ENCODE peak calls at places on chromosomes 2 and 18, in four cellular contexts. Q is A549, A is GM23248, F is stomach. M is an unnamed sample.

GRCh38 chr2:173204316-173204715 is 128.7 kb downstream of the MAP3K20 start:
- DNase-seq in A (no peak), Q (no peak), F (no peak), M (no peak)

GRCh38 chr18:46678785-46679404 is 21.9 kb upstream of the LOXHD1 start:
- DNase-seq in F (no peak), A (no peak), Q (no peak), M (no peak)

GRCh38 chr2:134120160-134120717 is 133.6 kb upstream of the MGAT5 start:
- DNase-seq in F (no peak), Q (no peak), A (no peak), M (peak; percentile 70)

GRCh38 chr18:2706903-2707302 is 51.4 kb downstream of the SMCHD1 start:
- DNase-seq in A (no peak), F (no peak), Q (no peak), M (no peak)

GRCh38 chr18:37409870-37410269 is 155.7 kb downstream of the CELF4 start:
- DNase-seq in Q (no peak), F (no peak), A (no peak), M (no peak)

GRCh38 chr18:6781846-6782245 is 52.3 kb downstream of the ARHGAP28 start:
- DNase-seq in A (peak; percentile 55), F (no peak), Q (no peak), M (no peak)

GRCh38 chr18:43367895-43368294 is 90.6 kb upstream of the SYT4 start:
- DNase-seq in F (no peak), Q (no peak), A (no peak), M (no peak)

GRCh38 chr2:12948963-12949353 is 232.2 kb downstream of the TRIB2 start:
- DNase-seq in F (no peak), A (no peak), Q (no peak), M (no peak)

GRCh38 chr2:136006658-136007057 is 21.2 kb upstream of the DARS1 start:
- DNase-seq in F (no peak), Q (no peak), A (peak; percentile 12), M (no peak)

GRCh38 chr18:25230658-25231326 is 121.2 kb downstream of the ZNF521 start:
- DNase-seq in Q (no peak), A (peak; percentile 95), F (peak; percentile 60), M (no peak)

GRCh38 chr2:100821913-100822260 is 1.9 kb downstream of the NPAS2 start:
- DNase-seq in F (no peak), Q (no peak), A (no peak), M (no peak)

GRCh38 chr2:96816127-96816835 is at the start of gene CNNM3:
- DNase-seq in A (peak; percentile 98), F (peak; percentile 98), Q (peak; percentile 96), M (peak; percentile 99)

GRCh38 chr2:34825671-34826070 is 1226.6 kb upstream of the FAM98A start:
- DNase-seq in A (no peak), F (no peak), Q (no peak), M (no peak)

GRCh38 chr18:61019902-61020301 is 313.3 kb upstream of the CDH20 start:
- DNase-seq in A (no peak), Q (no peak), F (no peak), M (no peak)

GRCh38 chr2:221767106-221767878 is 195.2 kb upstream of the EPHA4 start:
- DNase-seq in A (peak; percentile 43), F (no peak), Q (no peak), M (no peak)

GRCh38 chr2:205366336-205367060 is 315.8 kb upstream of the NRP2 start:
- DNase-seq in Q (no peak), A (no peak), F (no peak), M (no peak)

GRCh38 chr18:12053312-12053711 is 40.3 kb upstream of the ANKRD62 start:
- DNase-seq in F (no peak), Q (no peak), A (no peak), M (no peak)

GRCh38 chr2:134774074-134774742 is 55.4 kb upstream of the TMEM163 start:
- DNase-seq in A (no peak), F (peak; percentile 50), Q (no peak), M (no peak)

GRCh38 chr2:121080013-121080772 is 204.8 kb downstream of the TFCP2L1 start:
- DNase-seq in F (peak; percentile 69), A (peak; percentile 56), Q (peak; percentile 56), M (no peak)

GRCh38 chr2:120587997-120588336 is 147.7 kb upstream of the GLI2 start:
- DNase-seq in Q (no peak), F (no peak), A (no peak), M (no peak)

GRCh38 chr2:168678153-168678853 is 124.1 kb upstream of the NOSTRIN start:
- DNase-seq in F (no peak), Q (no peak), A (no peak), M (no peak)

GRCh38 chr18:79211844-79212243 is 142.7 kb downstream of the ATP9B start:
- DNase-seq in F (no peak), Q (no peak), A (peak; percentile 4), M (no peak)

GRCh38 chr18:40935423-40935822 is 1019.6 kb upstream of the PIK3C3 start:
- DNase-seq in F (no peak), A (peak; percentile 51), Q (no peak), M (no peak)

GRCh38 chr2:202339052-202339870 is 36.9 kb upstream of the BMPR2 start:
- DNase-seq in A (peak; percentile 57), F (no peak), Q (peak; percentile 5), M (no peak)

GRCh38 chr2:11738589-11739436 is 7.6 kb upstream of the LPIN1 start:
- DNase-seq in Q (peak; percentile 40), A (peak; percentile 91), F (peak; percentile 66), M (peak; percentile 83)

GRCh38 chr2:165428996-165429395 is 40.5 kb upstream of the CSRNP3 start:
- DNase-seq in Q (no peak), F (no peak), A (peak; percentile 70), M (no peak)
- H3K4me1 ChIP-seq in Q (no peaks in the 10 kb centered on the region), F (no peaks in the 10 kb centered on the region), A (peaks cover 7% of the 10 kb centered on the region), M (no peaks in the 10 kb centered on the region)

GRCh38 chr2:144430722-144431163 is 89.2 kb downstream of the ZEB2 start:
- DNase-seq in A (peak; percentile 61), Q (no peak), F (no peak), M (no peak)

GRCh38 chr2:144426981-144427479 is 92.9 kb downstream of the ZEB2 start:
- DNase-seq in A (peak; percentile 56), Q (no peak), F (no peak), M (no peak)

GRCh38 chr2:144424559-144425240 is 95.2 kb downstream of the ZEB2 start:
- DNase-seq in Q (no peak), F (no peak), A (no peak), M (no peak)

GRCh38 chr2:144429396-144430112 is 90.4 kb downstream of the ZEB2 start:
- DNase-seq in F (no peak), Q (no peak), A (no peak), M (no peak)

DNA sequence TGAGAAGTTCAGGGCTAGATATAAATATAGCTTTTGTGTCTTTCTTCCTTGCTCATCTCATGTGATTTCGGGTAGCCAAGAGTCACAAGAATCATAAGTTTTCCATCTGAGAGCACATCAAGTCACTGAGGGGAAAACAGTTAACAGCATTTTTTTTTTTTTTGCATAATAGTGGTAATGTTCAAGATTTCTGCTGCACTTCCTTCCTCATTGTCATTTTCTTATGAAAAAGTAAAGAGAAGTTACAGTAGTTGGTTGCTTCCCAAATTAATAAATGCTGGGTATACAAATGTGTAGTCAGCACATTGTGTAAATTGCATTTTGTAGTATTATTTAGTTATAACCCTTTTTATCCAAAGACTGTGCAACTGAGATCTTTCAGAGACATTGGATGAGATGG is 93.6 kb downstream of the ZEB2 start:
- DNase-seq in A (no peak), F (no peak), Q (no peak), M (no peak)
- H3K27ac ChIP-seq in A (peak overlapping the region; percentile 55), F (no peak overlapping the region), Q (no peak overlapping the region), M (peak overlapping the region; percentile 32)

DNA sequence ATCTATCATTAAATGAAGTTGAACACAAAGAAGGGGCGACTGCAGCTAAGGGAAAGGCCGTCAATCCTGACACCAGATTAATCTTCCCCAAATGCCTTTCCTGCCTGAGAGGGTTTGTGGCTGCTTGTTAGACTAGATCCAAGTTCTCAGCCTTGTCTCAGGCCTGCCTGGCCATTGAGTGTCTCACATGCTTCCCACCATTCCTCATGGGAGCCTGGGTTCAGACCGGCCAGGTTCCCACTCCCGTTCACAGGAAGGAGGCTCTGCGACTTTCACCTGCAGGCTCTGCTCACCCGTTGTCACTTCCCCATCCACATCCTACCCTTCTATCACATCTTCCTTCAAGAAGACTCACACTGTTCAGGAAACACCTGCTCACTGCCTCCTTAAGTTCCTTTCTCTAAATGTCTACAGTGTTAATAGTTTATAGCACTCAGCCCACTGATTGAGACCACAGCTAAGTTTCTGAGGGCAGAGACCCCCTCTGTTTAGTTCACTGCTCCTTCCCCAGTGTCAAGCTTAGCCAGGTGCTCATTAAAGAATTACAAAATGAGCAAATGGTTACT is 283.0 kb upstream of the REV1 start:
- DNase-seq in F (no peak), A (no peak), Q (no peak), M (no peak)
- H3K4me1 ChIP-seq in F (peaks cover 4% of the 10 kb centered on the region), A (no peaks in the 10 kb centered on the region), Q (no peaks in the 10 kb centered on the region), M (no peaks in the 10 kb centered on the region)

GRCh38 chr2:42171396-42171971 is 2.3 kb downstream of the EML4 start:
- DNase-seq in A (no peak), Q (no peak), F (no peak), M (no peak)
- H3K27ac ChIP-seq in A (no peak overlapping the region), Q (no peak overlapping the region), F (peak overlapping the region; percentile 94), M (peak overlapping the region; percentile 28)

DNA sequence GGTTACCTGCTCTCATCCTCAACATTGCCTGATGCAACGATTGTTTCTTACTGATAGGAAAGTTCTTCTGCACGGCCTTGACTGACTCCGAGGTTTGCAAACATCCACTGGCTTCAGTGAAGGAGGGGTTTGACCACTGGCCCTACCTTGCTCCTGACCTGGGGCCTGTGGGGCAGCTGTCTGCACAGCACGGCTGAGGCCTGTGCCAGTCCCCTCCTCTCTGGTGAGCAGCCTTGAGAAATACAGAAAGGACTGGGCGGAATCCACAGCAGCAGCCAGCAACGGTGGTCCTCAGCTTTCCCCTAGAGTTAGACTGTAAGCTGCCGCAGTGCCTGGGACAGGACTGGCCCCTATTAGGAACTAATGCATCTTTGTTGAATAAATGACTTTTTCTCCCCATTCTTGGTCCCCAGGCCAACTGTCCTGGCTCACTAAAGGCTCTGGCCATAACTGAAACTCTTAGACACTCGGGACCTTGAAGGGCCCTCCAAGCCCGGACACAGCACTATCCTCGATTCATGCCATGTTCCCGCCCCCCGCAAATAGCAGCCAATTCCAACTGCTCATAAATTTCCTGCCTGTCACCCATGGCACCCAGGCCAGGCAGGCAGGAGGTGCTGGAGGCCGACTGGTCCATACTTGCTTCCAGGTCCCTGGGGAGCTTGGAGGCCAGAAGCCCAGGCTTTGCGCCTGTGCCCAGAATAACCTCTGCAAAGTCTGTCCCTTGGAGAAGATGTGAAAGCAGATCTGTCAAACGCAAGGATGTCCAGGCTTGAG is 26.7 kb downstream of the ATOH8 start:
- DNase-seq in A (no peak), Q (no peak), F (no peak), M (peak; percentile 65)
- H3K4me1 ChIP-seq in A (peaks cover 12% of the 10 kb centered on the region), Q (no peaks in the 10 kb centered on the region), F (peaks cover 11% of the 10 kb centered on the region), M (peaks cover 64% of the 10 kb centered on the region)

DNA sequence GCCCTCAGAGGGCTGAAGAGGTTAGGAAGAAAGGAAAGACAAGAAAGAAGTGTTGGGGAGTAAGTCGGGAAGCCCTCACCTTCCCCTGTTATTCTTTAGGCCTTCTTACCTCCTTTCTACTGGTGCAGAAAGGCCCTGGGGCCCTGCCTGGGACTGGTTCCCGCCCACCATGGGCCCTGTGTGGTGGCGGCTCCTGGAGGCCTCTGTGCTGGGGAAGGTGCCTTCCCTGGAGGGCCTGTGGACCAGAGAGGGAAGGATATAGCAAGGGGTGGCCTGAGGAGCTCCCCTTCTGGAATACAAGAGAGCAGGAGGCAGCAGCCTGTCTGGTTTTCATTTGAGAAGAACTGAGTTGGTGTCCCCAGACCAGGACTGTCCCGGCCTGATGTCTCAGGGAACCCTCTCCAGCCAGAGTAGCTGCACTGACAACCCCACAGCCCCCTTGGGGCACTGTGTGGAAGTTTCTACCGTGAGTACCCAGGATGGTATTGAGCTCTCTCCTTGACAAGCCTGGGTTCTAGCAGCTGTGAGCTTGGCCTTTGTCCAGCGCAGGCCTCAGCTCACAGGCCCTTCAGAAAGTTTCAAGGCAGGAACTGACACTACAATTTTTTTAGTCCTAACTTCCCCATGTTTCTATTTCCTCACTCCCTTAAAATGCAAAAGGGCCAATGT is 47.1 kb downstream of the EFR3B start:
- DNase-seq in Q (no peak), F (no peak), A (no peak), M (no peak)
- H3K27ac ChIP-seq in Q (no peak overlapping the region), F (no peak overlapping the region), A (no peak overlapping the region), M (no peak overlapping the region)